ENCODE peak calls at places on chromosomes 11 and 22, in nine cellular contexts. J, W, N, X, B, P, O, A and Y are unnamed samples.

GRCh38 chr11:130159657-130160459 is at the start of gene ST14:
- DNase-seq in N (peak), J (peak), A (no peak), W (no peak), B (no peak), O (no peak), P (no peak), X (no peak), Y (no peak)

GRCh38 chr11:66854729-66855211 is 2.1 kb upstream of the LRFN4 start:
- DNase-seq in B (no peak), X (no peak), N (no peak), W (no peak), J (no peak), P (peak), A (no peak), O (no peak), Y (no peak)

GRCh38 chr11:55920537-55920936 is 6.2 kb upstream of the OR5W2 start:
- DNase-seq in W (no peak), X (no peak), A (no peak), B (no peak), O (no peak), J (no peak), P (no peak), N (no peak), Y (no peak)

GRCh38 chr11:17744151-17744940 is 9.8 kb downstream of the KCNC1 start:
- DNase-seq in W (no peak), X (no peak), B (no peak), A (no peak), N (no peak), O (no peak), J (no peak), P (peak), Y (no peak)

GRCh38 chr22:31104869-31105268 is 2.5 kb downstream of the SELENOM start:
- DNase-seq in A (no peak), W (peak), X (no peak), O (no peak), B (peak), J (no peak), P (peak), N (no peak), Y (no peak)

GRCh38 chr11:65132238-65132987 is 1.9 kb downstream of the SYVN1 start:
- DNase-seq in W (no peak), B (no peak), N (no peak), O (no peak), X (no peak), J (no peak), A (no peak), P (peak), Y (peak)

GRCh38 chr22:43867839-43868652 is 5.7 kb upstream of the SULT4A1 start:
- DNase-seq in N (no peak), O (no peak), B (peak), P (peak), A (no peak), W (peak), X (no peak), J (peak), Y (peak)

GRCh38 chr22:38110008-38110862 is at the start of gene BAIAP2L2:
- DNase-seq in O (peak), W (no peak), J (peak), P (no peak), X (no peak), N (no peak), A (no peak), B (no peak), Y (peak)

GRCh38 chr11:7573193-7573557 is 59.4 kb downstream of the PPFIBP2 start:
- DNase-seq in X (no peak), J (no peak), N (no peak), B (no peak), W (no peak), P (no peak), O (no peak), A (no peak), Y (no peak)

GRCh38 chr11:127114035-127114434 is 113.5 kb upstream of the KIRREL3 start:
- DNase-seq in X (no peak), J (no peak), P (no peak), W (no peak), O (no peak), A (no peak), B (no peak), N (no peak), Y (no peak)

GRCh38 chr11:134901536-134901935 is 489.5 kb upstream of the B3GAT1 start:
- DNase-seq in X (no peak), O (no peak), N (no peak), A (no peak), B (no peak), J (no peak), P (no peak), W (no peak), Y (no peak)

GRCh38 chr11:73058989-73059674 is 83.0 kb downstream of the FCHSD2 start:
- DNase-seq in J (no peak), B (no peak), A (no peak), X (no peak), O (peak), P (no peak), N (no peak), W (no peak), Y (no peak)

GRCh38 chr11:57515332-57516060 is at the start of gene SLC43A1:
- DNase-seq in A (no peak), N (peak), P (peak), J (peak), X (peak), B (no peak), O (peak), W (peak), Y (peak)

GRCh38 chr11:45146072-45147016 is at the start of gene PRDM11:
- DNase-seq in X (no peak), J (peak), W (peak), N (peak), B (no peak), O (no peak), P (peak), A (no peak), Y (peak)

GRCh38 chr11:122020902-122021301 is 95.1 kb downstream of the BLID start:
- DNase-seq in X (no peak), O (no peak), J (no peak), N (peak), A (no peak), W (no peak), P (no peak), B (no peak), Y (peak)

GRCh38 chr11:70517996-70518907 is 119.9 kb downstream of the CTTN start:
- DNase-seq in J (no peak), A (no peak), O (no peak), X (no peak), W (no peak), P (no peak), B (no peak), N (peak), Y (no peak)

GRCh38 chr11:122046846-122047245 is 69.2 kb downstream of the BLID start:
- DNase-seq in B (no peak), P (no peak), X (no peak), J (no peak), A (no peak), W (no peak), N (no peak), O (no peak), Y (no peak)

GRCh38 chr11:26847459-26847858 is 125.6 kb upstream of the SLC5A12 start:
- DNase-seq in W (no peak), B (no peak), O (no peak), N (no peak), X (no peak), A (no peak), P (peak), J (no peak), Y (no peak)

GRCh38 chr11:128520886-128521696 is 66.3 kb downstream of the ETS1 start:
- DNase-seq in B (no peak), X (no peak), O (no peak), W (no peak), P (no peak), J (no peak), A (no peak), N (no peak), Y (no peak)

GRCh38 chr11:113690619-113691569 is 15.2 kb downstream of the TMPRSS5 start:
- DNase-seq in P (no peak), W (peak), B (peak), X (peak), A (no peak), N (peak), J (peak), O (peak), Y (no peak)

GRCh38 chr11:117072517-117073218 is 25.6 kb downstream of the SIK3 start:
- DNase-seq in J (no peak), X (no peak), A (peak), N (no peak), O (peak), P (no peak), W (peak), B (no peak), Y (no peak)

GRCh38 chr11:126391970-126392637 is 36.6 kb downstream of the ST3GAL4 start:
- DNase-seq in J (no peak), P (no peak), A (peak), B (no peak), X (peak), N (no peak), O (peak), W (peak), Y (peak)

GRCh38 chr22:48860557-48860956 is 967.1 kb downstream of the BRD1 start:
- DNase-seq in X (no peak), A (no peak), B (no peak), N (no peak), J (no peak), P (peak), O (no peak), W (no peak), Y (no peak)
- TF ChIP-seq EP300 in X (no peak), A (no peak), B (no peak), N (no peak), J (no peak), P (no peak), O (no peak), W (no peak), Y (no peak)

GRCh38 chr22:17083811-17084540 is 824 bp upstream of the IL17RA start:
- DNase-seq in W (no peak), J (no peak), A (no peak), N (no peak), O (no peak), B (no peak), X (no peak), P (no peak), Y (peak)
- H3K4me3 ChIP-seq in W (peak), J (peak), A (peak), N (peak), O (peak), B (peak), X (peak), P (peak), Y (peak)

GRCh38 chr22:42132457-42132856 is 1.8 kb upstream of the CYP2D6 start:
- DNase-seq in W (peak), P (no peak), J (no peak), B (no peak), N (no peak), A (no peak), O (no peak), X (no peak), Y (no peak)

GRCh38 chr22:42134033-42135020 is 3.7 kb upstream of the CYP2D6 start:
- DNase-seq in J (no peak), B (no peak), P (no peak), O (no peak), W (no peak), X (no peak), A (no peak), N (no peak), Y (no peak)

GRCh38 chr22:42138972-42139371 is 8.4 kb upstream of the CYP2D6 start:
- DNase-seq in A (no peak), W (no peak), N (no peak), P (no peak), O (no peak), B (no peak), J (no peak), X (no peak), Y (no peak)

GRCh38 chr22:42142771-42143461 is 12.3 kb upstream of the CYP2D6 start:
- DNase-seq in A (no peak), N (no peak), B (no peak), W (no peak), X (no peak), O (no peak), P (peak), J (no peak), Y (no peak)

DNA sequence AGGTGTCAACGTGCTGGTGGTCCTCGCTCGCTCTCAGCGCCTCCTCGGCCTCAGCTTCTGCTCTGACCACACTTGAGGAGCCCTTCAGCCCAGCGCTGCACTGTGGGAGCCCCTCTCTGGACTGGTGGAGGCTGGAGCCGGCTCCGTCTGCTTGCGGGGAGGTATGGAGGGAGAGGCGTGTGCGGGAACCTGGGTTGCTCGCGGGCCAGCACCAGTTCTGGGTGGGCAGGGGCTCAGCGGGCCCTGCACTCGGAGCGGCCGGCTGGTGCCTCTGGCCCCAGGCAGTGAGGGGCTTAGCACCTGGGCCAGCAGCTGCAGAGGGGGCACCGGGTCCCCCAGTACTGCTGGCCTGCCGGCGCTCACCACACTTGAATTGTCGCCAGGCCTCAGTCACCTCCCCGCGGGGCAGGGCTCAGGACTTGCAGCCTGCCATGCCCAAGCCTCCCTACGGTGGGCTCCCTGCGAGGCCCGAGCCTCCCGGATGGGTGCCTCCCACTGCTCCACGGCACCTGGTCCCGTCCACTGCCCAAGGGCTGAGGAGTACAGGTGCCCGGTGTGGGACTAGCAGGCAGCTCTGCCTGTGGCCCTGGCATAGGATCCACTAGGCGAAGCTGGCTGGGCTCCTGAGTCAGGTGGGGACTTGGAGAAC is 7.6 kb upstream of the CYP2D6 start:
- DNase-seq in O (no peak), P (no peak), W (no peak), X (no peak), A (no peak), B (no peak), N (no peak), J (no peak), Y (no peak)
- TF ChIP-seq EP300 in O (no peak), P (no peak), W (no peak), X (no peak), A (no peak), B (no peak), N (no peak), J (no peak), Y (no peak)

DNA sequence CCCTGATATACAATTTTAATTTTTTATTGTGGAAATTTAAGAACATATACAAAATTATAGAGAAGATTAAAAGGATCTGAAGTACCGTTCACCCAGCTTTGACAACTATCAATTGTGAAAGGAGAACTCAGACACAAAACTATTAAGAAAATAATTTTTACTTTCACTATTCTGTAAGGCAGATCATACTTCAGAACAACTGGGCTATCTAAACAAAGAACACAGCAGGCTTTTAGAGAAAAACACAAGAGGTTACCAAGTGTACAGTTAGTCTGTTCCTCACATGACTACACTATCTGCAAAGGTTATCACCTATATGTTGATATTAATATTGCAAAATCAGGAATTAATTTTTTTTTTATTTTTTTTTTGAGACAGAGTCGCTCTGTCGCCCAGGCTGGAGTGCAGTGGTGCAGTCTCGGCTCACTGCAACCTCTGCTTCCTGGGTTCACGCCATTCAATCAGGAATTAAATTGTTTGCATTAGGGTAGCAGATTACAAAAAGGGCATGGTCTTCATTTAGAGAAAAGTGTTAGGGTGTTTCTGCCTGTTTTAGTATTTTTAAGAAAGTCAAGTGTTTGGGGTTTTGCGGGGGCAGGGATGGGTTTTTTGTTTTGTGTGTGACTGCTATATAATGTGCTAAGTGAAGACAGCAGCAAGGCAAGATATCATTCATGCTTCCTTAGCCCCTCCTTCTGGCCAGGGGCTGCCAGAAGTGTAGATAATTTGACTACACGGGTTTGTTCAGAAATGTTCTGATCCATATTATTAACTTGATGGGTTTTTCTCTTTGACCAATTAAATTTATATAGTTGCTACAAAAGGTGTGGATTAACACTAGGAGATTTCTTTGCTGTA is 27.6 kb upstream of the SIK2 start:
- DNase-seq in X (no peak), B (no peak), O (no peak), J (no peak), N (no peak), P (no peak), W (no peak), A (no peak), Y (no peak)
- H3K4me3 ChIP-seq in X (peak), B (no peak), O (no peak), J (peak), N (no peak), P (peak), W (no peak), A (no peak), Y (no peak)

DNA sequence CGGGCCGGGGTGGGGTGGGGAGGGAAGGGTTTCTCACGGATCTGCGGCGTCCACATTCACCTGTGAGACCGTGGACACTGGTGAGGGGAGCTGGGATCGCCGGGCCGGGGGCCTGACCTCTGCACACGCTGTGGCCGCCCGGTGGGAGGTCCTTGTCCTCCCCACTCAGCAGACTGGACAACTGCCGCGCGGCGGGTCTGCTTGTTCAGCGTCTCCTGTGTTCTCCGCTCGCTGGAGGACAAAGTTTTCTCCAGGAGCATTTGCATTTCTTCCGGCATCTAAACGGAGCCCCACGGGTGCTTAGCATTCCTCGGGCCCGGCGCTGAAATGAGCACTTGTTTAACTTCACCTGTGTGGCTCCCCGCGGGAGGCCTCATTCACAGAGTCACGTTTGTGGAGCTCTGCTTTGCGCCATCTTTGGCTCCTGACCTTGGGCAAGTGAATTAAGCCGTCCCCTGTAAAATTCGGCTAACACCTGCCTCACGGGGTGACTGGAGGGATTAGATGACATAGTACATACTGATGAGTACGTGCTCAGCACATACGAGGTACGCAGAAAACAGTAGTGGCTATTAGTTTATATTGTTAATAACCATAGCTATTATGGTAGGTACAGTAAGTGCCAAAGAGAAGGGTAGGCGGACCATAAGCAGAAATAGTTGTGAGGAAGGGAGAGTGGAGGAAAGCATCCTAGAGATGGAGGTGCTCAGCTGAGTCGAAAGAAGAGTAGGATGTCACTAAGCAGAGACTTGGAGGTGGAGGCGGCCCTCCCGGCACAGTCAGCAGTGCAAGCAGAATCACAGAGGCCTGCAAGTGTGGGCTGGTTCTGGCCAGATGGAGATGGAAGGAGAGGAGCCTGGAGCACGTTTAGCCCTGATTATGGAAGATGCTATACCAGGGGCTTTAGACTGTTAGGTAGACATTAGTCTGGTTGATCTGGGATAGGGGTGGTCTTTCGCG is 885 bp downstream of the TRMU start:
- DNase-seq in B (no peak), O (peak), J (peak), P (no peak), X (no peak), A (no peak), N (peak), W (peak), Y (no peak)
- TF ChIP-seq EP300 in B (no peak), O (no peak), J (no peak), P (no peak), X (no peak), A (no peak), N (no peak), W (no peak), Y (no peak)